ENCODE peak calls at places on chromosomes 7 and 10, in five cellular contexts. One of them, this sample, is unnamed.

GRCh38 chr10:89215511-89215910 is 8.4 kb upstream of the CH25H start:
- DNase-seq in mammary epithelial cell: no peak
- DNase-seq in HFF-Myc: no peak
- DNase-seq in MCF 10A: no peak
- DNase-seq in activated CD8-positive, alpha-beta T cell treated with anti-CD3 and anti-CD28 coated beads for 36 hours: no peak
- DNase-seq in this sample: no peak

GRCh38 chr10:88800152-88801125 is 2.1 kb upstream of the LIPM start:
- DNase-seq in mammary epithelial cell: peak
- DNase-seq in HFF-Myc: no peak
- DNase-seq in MCF 10A: no peak
- DNase-seq in activated CD8-positive, alpha-beta T cell treated with anti-CD3 and anti-CD28 coated beads for 36 hours: peak
- DNase-seq in this sample: no peak

GRCh38 chr10:34816067-34817002 is 1.2 kb upstream of the PARD3 start:
- DNase-seq in mammary epithelial cell: no peak
- DNase-seq in HFF-Myc: no peak
- DNase-seq in MCF 10A: no peak
- DNase-seq in activated CD8-positive, alpha-beta T cell treated with anti-CD3 and anti-CD28 coated beads for 36 hours: peak
- DNase-seq in this sample: no peak

GRCh38 chr10:60336901-60337630 is 52.6 kb downstream of the ANK3 start:
- DNase-seq in mammary epithelial cell: no peak
- DNase-seq in HFF-Myc: no peak
- DNase-seq in MCF 10A: no peak
- DNase-seq in activated CD8-positive, alpha-beta T cell treated with anti-CD3 and anti-CD28 coated beads for 36 hours: no peak
- DNase-seq in this sample: no peak

GRCh38 chr10:69663548-69663947 is 33.5 kb downstream of the FAM241B start:
- DNase-seq in mammary epithelial cell: no peak
- DNase-seq in HFF-Myc: no peak
- DNase-seq in MCF 10A: no peak
- DNase-seq in activated CD8-positive, alpha-beta T cell treated with anti-CD3 and anti-CD28 coated beads for 36 hours: peak
- DNase-seq in this sample: no peak

GRCh38 chr7:28570970-28571288 is 158.6 kb downstream of the CREB5 start:
- DNase-seq in mammary epithelial cell: peak
- DNase-seq in HFF-Myc: no peak
- DNase-seq in MCF 10A: peak
- DNase-seq in activated CD8-positive, alpha-beta T cell treated with anti-CD3 and anti-CD28 coated beads for 36 hours: no peak
- DNase-seq in this sample: no peak

GRCh38 chr10:78649429-78649828 is 419.3 kb upstream of the ZMIZ1 start:
- DNase-seq in mammary epithelial cell: no peak
- DNase-seq in HFF-Myc: no peak
- DNase-seq in MCF 10A: no peak
- DNase-seq in activated CD8-positive, alpha-beta T cell treated with anti-CD3 and anti-CD28 coated beads for 36 hours: no peak
- DNase-seq in this sample: no peak

GRCh38 chr10:12807982-12808613 is 193.4 kb downstream of the CCDC3 start:
- DNase-seq in mammary epithelial cell: no peak
- DNase-seq in HFF-Myc: no peak
- DNase-seq in MCF 10A: no peak
- DNase-seq in activated CD8-positive, alpha-beta T cell treated with anti-CD3 and anti-CD28 coated beads for 36 hours: no peak
- DNase-seq in this sample: no peak

GRCh38 chr7:44394636-44395035 is 69.2 kb upstream of the CAMK2B start:
- DNase-seq in mammary epithelial cell: no peak
- DNase-seq in HFF-Myc: no peak
- DNase-seq in MCF 10A: no peak
- DNase-seq in activated CD8-positive, alpha-beta T cell treated with anti-CD3 and anti-CD28 coated beads for 36 hours: no peak
- DNase-seq in this sample: no peak

GRCh38 chr7:158834799-158835784 is 5.8 kb upstream of the ESYT2 start:
- DNase-seq in mammary epithelial cell: no peak
- DNase-seq in HFF-Myc: no peak
- DNase-seq in MCF 10A: no peak
- DNase-seq in activated CD8-positive, alpha-beta T cell treated with anti-CD3 and anti-CD28 coated beads for 36 hours: no peak
- DNase-seq in this sample: no peak

GRCh38 chr7:131272086-131272485 is 55.6 kb upstream of the MKLN1 start:
- DNase-seq in mammary epithelial cell: no peak
- DNase-seq in HFF-Myc: no peak
- DNase-seq in MCF 10A: no peak
- DNase-seq in activated CD8-positive, alpha-beta T cell treated with anti-CD3 and anti-CD28 coated beads for 36 hours: no peak
- DNase-seq in this sample: no peak

GRCh38 chr7:152522551-152522950 is 86.7 kb upstream of the KMT2C start:
- DNase-seq in mammary epithelial cell: no peak
- DNase-seq in HFF-Myc: no peak
- DNase-seq in MCF 10A: no peak
- DNase-seq in activated CD8-positive, alpha-beta T cell treated with anti-CD3 and anti-CD28 coated beads for 36 hours: no peak
- DNase-seq in this sample: no peak

GRCh38 chr7:69598081-69598486 is at the start of gene AUTS2:
- DNase-seq in mammary epithelial cell: peak
- DNase-seq in HFF-Myc: peak
- DNase-seq in MCF 10A: no peak
- DNase-seq in activated CD8-positive, alpha-beta T cell treated with anti-CD3 and anti-CD28 coated beads for 36 hours: peak
- DNase-seq in this sample: peak

GRCh38 chr7:129780257-129781127 is 169.0 kb downstream of the NRF1 start:
- DNase-seq in mammary epithelial cell: peak
- DNase-seq in HFF-Myc: no peak
- DNase-seq in MCF 10A: peak
- DNase-seq in activated CD8-positive, alpha-beta T cell treated with anti-CD3 and anti-CD28 coated beads for 36 hours: peak
- DNase-seq in this sample: peak

GRCh38 chr7:155993420-155994252 is 181.4 kb upstream of the SHH start:
- DNase-seq in mammary epithelial cell: no peak
- DNase-seq in HFF-Myc: no peak
- DNase-seq in MCF 10A: no peak
- DNase-seq in activated CD8-positive, alpha-beta T cell treated with anti-CD3 and anti-CD28 coated beads for 36 hours: no peak
- DNase-seq in this sample: no peak

GRCh38 chr10:49273626-49274025 is 25.3 kb upstream of the C10orf71 start:
- DNase-seq in mammary epithelial cell: no peak
- DNase-seq in HFF-Myc: no peak
- DNase-seq in MCF 10A: no peak
- DNase-seq in activated CD8-positive, alpha-beta T cell treated with anti-CD3 and anti-CD28 coated beads for 36 hours: no peak
- DNase-seq in this sample: no peak

GRCh38 chr10:103171278-103171677 is 21.8 kb downstream of the NT5C2 start:
- DNase-seq in mammary epithelial cell: peak
- DNase-seq in HFF-Myc: no peak
- DNase-seq in MCF 10A: no peak
- DNase-seq in activated CD8-positive, alpha-beta T cell treated with anti-CD3 and anti-CD28 coated beads for 36 hours: no peak
- DNase-seq in this sample: no peak

GRCh38 chr7:50805425-50806130 is 22.9 kb upstream of the GRB10 start:
- DNase-seq in mammary epithelial cell: peak
- DNase-seq in HFF-Myc: no peak
- DNase-seq in MCF 10A: peak
- DNase-seq in activated CD8-positive, alpha-beta T cell treated with anti-CD3 and anti-CD28 coated beads for 36 hours: peak
- DNase-seq in this sample: no peak

GRCh38 chr10:834493-834892 is 97.0 kb downstream of the LARP4B start:
- DNase-seq in mammary epithelial cell: no peak
- DNase-seq in HFF-Myc: no peak
- DNase-seq in MCF 10A: no peak
- DNase-seq in activated CD8-positive, alpha-beta T cell treated with anti-CD3 and anti-CD28 coated beads for 36 hours: no peak
- DNase-seq in this sample: no peak

GRCh38 chr7:32410545-32410944 is 79.6 kb downstream of the LSM5 start:
- DNase-seq in mammary epithelial cell: no peak
- DNase-seq in HFF-Myc: no peak
- DNase-seq in MCF 10A: no peak
- DNase-seq in activated CD8-positive, alpha-beta T cell treated with anti-CD3 and anti-CD28 coated beads for 36 hours: no peak
- DNase-seq in this sample: no peak

GRCh38 chr7:24406053-24406561 is 122.1 kb downstream of the NPY start:
- DNase-seq in mammary epithelial cell: peak
- DNase-seq in HFF-Myc: no peak
- DNase-seq in MCF 10A: peak
- DNase-seq in activated CD8-positive, alpha-beta T cell treated with anti-CD3 and anti-CD28 coated beads for 36 hours: peak
- DNase-seq in this sample: no peak

GRCh38 chr10:83012866-83013265 is 1126.4 kb upstream of the GHITM start:
- DNase-seq in mammary epithelial cell: peak
- DNase-seq in HFF-Myc: peak
- DNase-seq in MCF 10A: peak
- DNase-seq in activated CD8-positive, alpha-beta T cell treated with anti-CD3 and anti-CD28 coated beads for 36 hours: no peak
- DNase-seq in this sample: no peak

GRCh38 chr7:14020339-14020900 is 31.0 kb upstream of the ETV1 start:
- DNase-seq in mammary epithelial cell: peak
- DNase-seq in HFF-Myc: no peak
- DNase-seq in MCF 10A: no peak
- DNase-seq in activated CD8-positive, alpha-beta T cell treated with anti-CD3 and anti-CD28 coated beads for 36 hours: no peak
- DNase-seq in this sample: no peak

GRCh38 chr7:158880973-158881372 is 24.6 kb downstream of the DYNC2I1 start:
- DNase-seq in mammary epithelial cell: no peak
- DNase-seq in HFF-Myc: no peak
- DNase-seq in MCF 10A: no peak
- DNase-seq in activated CD8-positive, alpha-beta T cell treated with anti-CD3 and anti-CD28 coated beads for 36 hours: no peak
- DNase-seq in this sample: no peak

GRCh38 chr10:3109633-3110032 is 42.3 kb downstream of the PFKP start:
- DNase-seq in mammary epithelial cell: no peak
- DNase-seq in HFF-Myc: no peak
- DNase-seq in MCF 10A: no peak
- DNase-seq in activated CD8-positive, alpha-beta T cell treated with anti-CD3 and anti-CD28 coated beads for 36 hours: no peak
- DNase-seq in this sample: no peak

GRCh38 chr7:159007308-159008054 is 137.2 kb downstream of the VIPR2 start:
- DNase-seq in mammary epithelial cell: no peak
- DNase-seq in HFF-Myc: no peak
- DNase-seq in MCF 10A: no peak
- DNase-seq in activated CD8-positive, alpha-beta T cell treated with anti-CD3 and anti-CD28 coated beads for 36 hours: no peak
- DNase-seq in this sample: no peak

GRCh38 chr7:2171855-2172254 is 60.9 kb downstream of the MAD1L1 start:
- DNase-seq in mammary epithelial cell: no peak
- DNase-seq in HFF-Myc: no peak
- DNase-seq in MCF 10A: no peak
- DNase-seq in activated CD8-positive, alpha-beta T cell treated with anti-CD3 and anti-CD28 coated beads for 36 hours: no peak
- DNase-seq in this sample: no peak

GRCh38 chr7:112266595-112267270 is 60.2 kb downstream of the ZNF277 start:
- DNase-seq in mammary epithelial cell: peak
- DNase-seq in HFF-Myc: no peak
- DNase-seq in MCF 10A: peak
- DNase-seq in activated CD8-positive, alpha-beta T cell treated with anti-CD3 and anti-CD28 coated beads for 36 hours: no peak
- DNase-seq in this sample: no peak

GRCh38 chr7:22393825-22394458 is 37.0 kb upstream of the RAPGEF5 start:
- DNase-seq in mammary epithelial cell: peak
- DNase-seq in HFF-Myc: no peak
- DNase-seq in MCF 10A: no peak
- DNase-seq in activated CD8-positive, alpha-beta T cell treated with anti-CD3 and anti-CD28 coated beads for 36 hours: no peak
- DNase-seq in this sample: no peak

DNA sequence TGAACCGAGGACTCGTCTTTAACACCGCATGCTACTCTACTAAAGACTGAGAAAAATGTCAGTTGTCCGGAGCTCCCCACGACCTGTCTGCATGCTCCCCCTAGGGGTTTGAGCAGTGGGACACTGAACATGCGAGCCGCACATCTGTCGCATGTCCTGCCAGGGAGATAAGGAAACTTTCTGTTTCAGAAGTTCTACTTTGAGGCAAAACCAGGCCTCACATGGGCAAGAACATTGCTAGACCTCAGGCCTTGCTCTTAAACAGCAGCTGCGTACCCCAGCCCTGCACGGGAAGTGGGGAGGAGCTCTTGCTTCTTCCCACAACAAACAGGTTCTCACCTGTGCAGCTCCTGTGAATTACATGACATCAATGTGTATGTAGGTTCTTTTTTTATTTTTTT is 30.3 kb upstream of the HERPUD2 start:
- DNase-seq in mammary epithelial cell: no peak
- DNase-seq in HFF-Myc: no peak
- DNase-seq in MCF 10A: no peak
- DNase-seq in activated CD8-positive, alpha-beta T cell treated with anti-CD3 and anti-CD28 coated beads for 36 hours: peak
- DNase-seq in this sample: no peak
- TF ChIP-seq CTCF in mammary epithelial cell: no peak
- TF ChIP-seq CTCF in HFF-Myc: no peak
- TF ChIP-seq CTCF in MCF 10A: no peak
- TF ChIP-seq CTCF in activated CD8-positive, alpha-beta T cell treated with anti-CD3 and anti-CD28 coated beads for 36 hours: peak
- TF ChIP-seq CTCF in this sample: no peak

GRCh38 chr10:125700355-125700911 is 17.5 kb upstream of the TEX36 start:
- DNase-seq in mammary epithelial cell: no peak
- DNase-seq in HFF-Myc: no peak
- DNase-seq in MCF 10A: peak
- DNase-seq in activated CD8-positive, alpha-beta T cell treated with anti-CD3 and anti-CD28 coated beads for 36 hours: no peak
- DNase-seq in this sample: no peak
- TF ChIP-seq CTCF in mammary epithelial cell: peak
- TF ChIP-seq CTCF in HFF-Myc: peak
- TF ChIP-seq CTCF in MCF 10A: peak
- TF ChIP-seq CTCF in activated CD8-positive, alpha-beta T cell treated with anti-CD3 and anti-CD28 coated beads for 36 hours: no peak
- TF ChIP-seq CTCF in this sample: no peak

DNA sequence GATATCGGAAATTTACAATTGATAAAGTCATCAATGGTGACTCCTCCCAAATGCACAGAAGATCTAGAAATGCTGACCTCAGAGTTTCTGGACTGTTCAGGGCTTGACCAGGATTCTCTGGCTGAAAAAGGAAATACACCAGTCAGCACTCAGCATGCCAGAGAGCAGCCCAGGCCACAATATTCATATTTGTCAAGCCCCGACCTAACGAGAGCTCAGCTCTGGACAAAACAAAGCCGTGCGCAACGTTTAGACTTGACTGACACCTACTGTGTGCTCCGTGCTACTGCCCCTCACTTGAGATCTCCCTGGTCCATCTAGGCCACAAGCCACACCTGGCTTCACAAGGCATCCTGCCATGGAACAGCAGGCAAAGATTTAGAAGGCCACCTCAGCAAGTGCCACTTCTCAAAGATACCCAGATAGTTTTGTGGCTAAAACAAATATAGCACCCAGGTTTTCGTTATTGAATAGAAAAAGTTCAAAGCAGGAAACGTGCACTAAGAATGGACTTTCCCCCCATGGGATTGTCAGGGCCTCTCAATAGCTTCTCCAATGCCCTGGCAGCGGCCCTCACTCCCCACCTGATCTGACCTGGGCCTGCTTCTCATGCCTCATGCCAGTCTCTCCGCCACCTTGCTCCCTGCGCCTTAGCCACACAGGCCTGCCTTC is 218.3 kb downstream of the FAM107B start:
- DNase-seq in mammary epithelial cell: no peak
- DNase-seq in HFF-Myc: no peak
- DNase-seq in MCF 10A: no peak
- DNase-seq in activated CD8-positive, alpha-beta T cell treated with anti-CD3 and anti-CD28 coated beads for 36 hours: peak
- DNase-seq in this sample: no peak
- TF ChIP-seq CTCF in mammary epithelial cell: no peak
- TF ChIP-seq CTCF in HFF-Myc: no peak
- TF ChIP-seq CTCF in MCF 10A: no peak
- TF ChIP-seq CTCF in activated CD8-positive, alpha-beta T cell treated with anti-CD3 and anti-CD28 coated beads for 36 hours: peak
- TF ChIP-seq CTCF in this sample: peak

DNA sequence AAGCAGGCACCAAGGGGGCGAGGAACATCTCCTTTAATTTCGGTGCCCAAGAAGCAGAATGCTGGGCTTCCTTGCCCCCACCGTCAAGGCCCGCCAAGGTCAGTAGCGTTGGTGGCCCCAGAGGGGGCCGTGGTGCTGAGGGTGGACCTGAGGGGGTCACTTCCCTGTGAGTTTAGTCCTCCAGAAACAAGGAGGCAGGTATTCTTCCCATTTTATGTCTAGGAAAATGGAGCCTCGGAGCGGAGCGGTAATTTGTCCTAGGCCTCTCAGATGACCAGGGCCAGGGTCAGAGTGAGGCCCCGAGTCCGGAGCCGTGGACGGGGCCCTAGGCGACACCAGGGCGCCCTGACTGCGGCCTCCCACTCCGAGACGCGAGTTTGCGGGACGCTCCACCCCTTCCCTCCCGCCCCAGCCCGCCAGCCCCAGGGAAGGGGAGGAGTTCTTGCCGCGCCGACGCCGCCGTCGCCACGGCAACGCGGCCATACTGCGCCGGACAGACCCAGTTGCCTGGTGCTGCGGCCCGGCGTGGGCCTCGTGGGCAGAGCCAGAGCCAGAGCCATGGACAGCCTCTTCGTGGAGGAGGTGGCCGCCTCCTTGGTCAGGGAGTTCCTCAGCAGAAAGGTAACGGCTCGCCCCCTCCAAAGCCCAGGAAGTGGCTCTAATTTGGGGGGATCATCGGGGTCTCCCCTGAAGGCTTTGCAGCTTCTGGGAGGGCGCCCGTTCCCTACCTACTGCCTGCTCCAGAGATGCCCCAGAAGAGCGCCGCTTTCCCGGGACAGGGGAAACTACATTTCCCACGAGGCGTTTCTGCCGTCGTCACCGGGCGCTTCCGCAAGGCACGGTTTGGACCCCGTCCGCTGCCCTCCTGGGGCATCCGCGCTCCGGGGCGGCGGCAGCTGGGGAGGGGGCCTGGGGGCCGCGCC is at the start of gene MINDY4:
- DNase-seq in mammary epithelial cell: peak
- DNase-seq in HFF-Myc: no peak
- DNase-seq in MCF 10A: peak
- DNase-seq in activated CD8-positive, alpha-beta T cell treated with anti-CD3 and anti-CD28 coated beads for 36 hours: peak
- DNase-seq in this sample: peak
- TF ChIP-seq CTCF in mammary epithelial cell: no peak
- TF ChIP-seq CTCF in HFF-Myc: no peak
- TF ChIP-seq CTCF in MCF 10A: no peak
- TF ChIP-seq CTCF in activated CD8-positive, alpha-beta T cell treated with anti-CD3 and anti-CD28 coated beads for 36 hours: no peak
- TF ChIP-seq CTCF in this sample: no peak